ENCODE peak calls at places on chromosomes 1 and 21, in four cellular contexts. P is iris pigment epithelial cell, R is amniotic epithelial cell, J is foreskin keratinocyte. Y is an unnamed sample.

GRCh38 chr21:43188712-43189151 is 19.9 kb downstream of the CRYAA start:
- DNase-seq in R (no peak), P (no peak), J (no peak), Y (no peak)

GRCh38 chr21:35565204-35565611 is 495.1 kb downstream of the SETD4 start:
- DNase-seq in J (peak), R (peak), P (peak), Y (no peak)

GRCh38 chr1:152759453-152760173 is 1.8 kb downstream of the KPRP start:
- DNase-seq in R (no peak), P (no peak), J (peak), Y (no peak)

GRCh38 chr1:185864889-185865288 is 130.7 kb downstream of the HMCN1 start:
- DNase-seq in R (peak), P (peak), J (peak), Y (no peak)

GRCh38 chr21:27819299-27819698 is 852.4 kb upstream of the ADAMTS5 start:
- DNase-seq in R (no peak), P (no peak), J (no peak), Y (no peak)

GRCh38 chr1:63807063-63807462 is 33.2 kb downstream of the ROR1 start:
- DNase-seq in P (no peak), R (no peak), J (no peak), Y (no peak)

GRCh38 chr1:44693159-44693558 is 18.6 kb downstream of the ARMH1 start:
- DNase-seq in P (no peak), J (no peak), R (no peak), Y (no peak)

GRCh38 chr1:214977700-214978374 is 104.7 kb upstream of the KCNK2 start:
- DNase-seq in R (no peak), P (no peak), J (no peak), Y (no peak)

GRCh38 chr1:156706647-156707008 is 1.2 kb upstream of the CRABP2 start:
- DNase-seq in J (no peak), R (peak), P (no peak), Y (no peak)

GRCh38 chr1:30514137-30514654 is 209.2 kb downstream of the MATN1 start:
- DNase-seq in J (no peak), R (no peak), P (no peak), Y (no peak)

GRCh38 chr1:39387452-39387851 is 104.0 kb upstream of the BMP8A start:
- DNase-seq in R (peak), P (peak), J (peak), Y (no peak)

GRCh38 chr1:95852483-95853070 is 618.6 kb downstream of the RWDD3 start:
- DNase-seq in P (no peak), R (no peak), J (no peak), Y (no peak)

GRCh38 chr1:200372095-200372884 is 37.5 kb downstream of the ZNF281 start:
- DNase-seq in J (peak), R (peak), P (peak), Y (no peak)

GRCh38 chr1:27455166-27455811 is 34.7 kb downstream of the WASF2 start:
- DNase-seq in J (peak), P (no peak), R (peak), Y (peak)

GRCh38 chr1:109785446-109786106 is 21.9 kb upstream of the EPS8L3 start:
- DNase-seq in R (no peak), J (no peak), P (no peak), Y (no peak)

GRCh38 chr1:184771190-184771691 is 16.6 kb upstream of the EDEM3 start:
- DNase-seq in P (no peak), R (no peak), J (no peak), Y (no peak)

GRCh38 chr1:248779350-248779749 is 23.8 kb upstream of the LYPD8 start:
- DNase-seq in P (no peak), R (no peak), J (no peak), Y (no peak)

GRCh38 chr1:90779573-90779972 is 62.5 kb upstream of the BARHL2 start:
- DNase-seq in J (no peak), P (no peak), R (no peak), Y (no peak)

GRCh38 chr1:163999131-163999530 is 559.9 kb upstream of the PBX1 start:
- DNase-seq in P (no peak), J (no peak), R (no peak), Y (no peak)

GRCh38 chr1:53540604-53541262 is 81.5 kb downstream of the DMRTB1 start:
- DNase-seq in J (no peak), R (no peak), P (no peak), Y (no peak)

GRCh38 chr1:10236405-10237156 is 26.2 kb downstream of the KIF1B start:
- DNase-seq in J (no peak), R (peak), P (peak), Y (no peak)

GRCh38 chr1:200154069-200154767 is 126.7 kb downstream of the NR5A2 start:
- DNase-seq in R (peak), P (peak), J (peak), Y (peak)

GRCh38 chr1:16173447-16174260 is 17.8 kb upstream of the EPHA2 start:
- DNase-seq in J (peak), R (peak), P (peak), Y (no peak)

GRCh38 chr1:91725961-91726704 is 159.8 kb downstream of the TGFBR3 start:
- DNase-seq in R (peak), P (peak), J (no peak), Y (no peak)

GRCh38 chr1:63327417-63328139 is 5.2 kb downstream of the FOXD3 start:
- DNase-seq in R (peak), P (peak), J (no peak), Y (peak)

GRCh38 chr21:31895069-31895851 is 22.4 kb downstream of the HUNK start:
- DNase-seq in R (no peak), P (no peak), J (no peak), Y (no peak)

GRCh38 chr1:232995189-232995588 is 44.8 kb downstream of the NTPCR start:
- DNase-seq in P (no peak), J (no peak), R (no peak), Y (no peak)

GRCh38 chr21:38298833-38299232 is 42.0 kb downstream of the KCNJ15 start:
- DNase-seq in J (no peak), P (no peak), R (no peak), Y (no peak)

GRCh38 chr1:167344112-167344511 is 123.4 kb downstream of the POU2F1 start:
- DNase-seq in J (no peak), R (peak), P (peak), Y (no peak)

GRCh38 chr1:56644941-56645662 is at the start of gene PRKAA2:
- DNase-seq in R (no peak), J (no peak), P (peak), Y (no peak)

GRCh38 chr1:223142795-223143759 is at the start of gene TLR5:
- DNase-seq in J (peak), P (peak), R (peak), Y (peak)

GRCh38 chr1:228334226-228334935 is 72.3 kb downstream of the TRIM11 start:
- DNase-seq in P (no peak), R (no peak), J (no peak), Y (no peak)

GRCh38 chr1:243849089-243850012 is 692 bp downstream of the AKT3 start:
- DNase-seq in J (peak), R (peak), P (peak), Y (peak)

GRCh38 chr1:63323866-63324778 is 1.8 kb downstream of the FOXD3 start:
- DNase-seq in J (no peak), R (no peak), P (no peak), Y (no peak)

Y was measured in CD4-positive, CD25-positive, alpha-beta regulatory T cell.